ENCODE peak calls at places on chromosomes 13 and 19, in six cellular contexts. H is GM12878, O is H1, Z is K562, X is HCT116, C is HepG2. K is an unnamed sample.

GRCh38 chr13:101398191-101398590 is 18.1 kb downstream of the NALCN start:
- DNase-seq in H (no peak), O (no peak), Z (no peak), X (no peak), C (no peak), K (no peak)

GRCh38 chr19:50790898-50791562 is 815 bp downstream of the ACP4 start:
- DNase-seq in H (no peak), O (no peak), Z (no peak), X (no peak), C (no peak), K (no peak)

GRCh38 chr13:75787249-75787940 is 151.3 kb downstream of the LMO7 start:
- DNase-seq in H (no peak), O (no peak), Z (no peak), X (no peak), C (no peak), K (no peak)

GRCh38 chr19:11268783-11269267 is 6.5 kb upstream of the DOCK6 start:
- DNase-seq in H (no peak), O (no peak), Z (peak; percentile 62), X (no peak), C (peak; percentile 60), K (no peak)

GRCh38 chr19:6020972-6021805 is 43.2 kb upstream of the RANBP3 start:
- DNase-seq in H (no peak), O (no peak), Z (no peak), X (no peak), C (peak; percentile 19), K (peak; percentile 68)

GRCh38 chr13:46905249-46905648 is 8.4 kb upstream of the HTR2A start:
- DNase-seq in H (no peak), O (peak; percentile 2), Z (no peak), X (no peak), C (no peak), K (peak; percentile 9)

GRCh38 chr13:78102121-78102677 is 183.6 kb upstream of the EDNRB start:
- DNase-seq in H (peak; percentile 5), O (no peak), Z (no peak), X (no peak), C (no peak), K (no peak)

GRCh38 chr19:18469245-18470107 is 31.5 kb upstream of the ISYNA1 start:
- DNase-seq in H (no peak), O (peak; percentile 53), Z (peak; percentile 76), X (peak; percentile 32), C (peak; percentile 85), K (peak; percentile 57)

GRCh38 chr13:25180795-25181537 is 8.9 kb upstream of the AMER2 start:
- DNase-seq in H (peak; percentile 84), O (no peak), Z (no peak), X (no peak), C (no peak), K (no peak)

GRCh38 chr19:13692096-13692495 is 72.2 kb upstream of the MRI1 start:
- DNase-seq in H (no peak), O (no peak), Z (no peak), X (no peak), C (no peak), K (no peak)

GRCh38 chr19:51729781-51730180 is 6.0 kb upstream of the HAS1 start:
- DNase-seq in H (no peak), O (no peak), Z (no peak), X (no peak), C (no peak), K (no peak)

GRCh38 chr19:55528030-55528801 is 8.7 kb downstream of the SBK2 start:
- DNase-seq in H (no peak), O (no peak), Z (no peak), X (no peak), C (peak; percentile 30), K (no peak)

GRCh38 chr19:39401549-39402416 is 4.9 kb upstream of the ZFP36 start:
- DNase-seq in H (no peak), O (no peak), Z (no peak), X (peak; percentile 78), C (peak; percentile 96), K (no peak)

GRCh38 chr19:5891938-5892771 is 11.4 kb downstream of the NDUFA11 start:
- DNase-seq in H (no peak), O (no peak), Z (peak; percentile 62), X (no peak), C (no peak), K (no peak)

GRCh38 chr19:16168465-16169081 is 4.8 kb downstream of the CIB3 start:
- DNase-seq in H (no peak), O (no peak), Z (peak; percentile 37), X (no peak), C (no peak), K (peak; percentile 25)

GRCh38 chr19:41701401-41702075 is 6.9 kb upstream of the CEACAM5 start:
- DNase-seq in H (no peak), O (no peak), Z (no peak), X (no peak), C (no peak), K (no peak)

GRCh38 chr13:97259787-97260641 is 37.9 kb downstream of the MBNL2 start:
- DNase-seq in H (no peak), O (no peak), Z (peak; percentile 81), X (no peak), C (peak; percentile 77), K (no peak)

GRCh38 chr19:13478576-13478975 is 27.7 kb downstream of the CACNA1A start:
- DNase-seq in H (no peak), O (no peak), Z (no peak), X (no peak), C (no peak), K (no peak)

GRCh38 chr13:40192516-40193257 is 473.8 kb downstream of the FOXO1 start:
- DNase-seq in H (no peak), O (no peak), Z (no peak), X (no peak), C (no peak), K (no peak)

GRCh38 chr13:94073006-94073744 is 406.3 kb downstream of the DCT start:
- DNase-seq in H (no peak), O (no peak), Z (no peak), X (no peak), C (no peak), K (no peak)

GRCh38 chr19:3268763-3269162 is 44.3 kb downstream of the CELF5 start:
- DNase-seq in H (no peak), O (no peak), Z (no peak), X (no peak), C (no peak), K (no peak)

GRCh38 chr19:3272532-3272931 is 48.1 kb downstream of the CELF5 start:
- DNase-seq in H (no peak), O (no peak), Z (no peak), X (no peak), C (no peak), K (no peak)

GRCh38 chr19:3269972-3270667 is 45.7 kb downstream of the CELF5 start:
- DNase-seq in H (no peak), O (no peak), Z (no peak), X (no peak), C (no peak), K (no peak)

GRCh38 chr19:3272952-3273351 is 48.5 kb downstream of the CELF5 start:
- DNase-seq in H (no peak), O (no peak), Z (no peak), X (no peak), C (no peak), K (no peak)

GRCh38 chr19:3270908-3271307 is 46.4 kb downstream of the CELF5 start:
- DNase-seq in H (no peak), O (no peak), Z (peak; percentile 75), X (peak; percentile 26), C (peak; percentile 43), K (peak; percentile 56)
- TF ChIP-seq JUND in H (no peak), O (no peak), Z (peak; percentile 63), X (no peak), C (no peak), K (no peak)

GRCh38 chr19:28968721-28969120 is 244.2 kb downstream of the UQCRFS1 start:
- DNase-seq in H (no peak), O (no peak), Z (no peak), X (no peak), C (no peak), K (no peak)

GRCh38 chr19:28971513-28971912 is 241.4 kb downstream of the UQCRFS1 start:
- DNase-seq in H (no peak), O (no peak), Z (no peak), X (no peak), C (no peak), K (no peak)

GRCh38 chr19:28971011-28971410 is 241.9 kb downstream of the UQCRFS1 start:
- DNase-seq in H (no peak), O (no peak), Z (no peak), X (no peak), C (no peak), K (no peak)

GRCh38 chr19:28966737-28967401 is 246.1 kb downstream of the UQCRFS1 start:
- DNase-seq in H (no peak), O (no peak), Z (no peak), X (no peak), C (no peak), K (peak; percentile 37)

GRCh38 chr19:28972144-28972543 is 240.8 kb downstream of the UQCRFS1 start:
- DNase-seq in H (no peak), O (no peak), Z (no peak), X (no peak), C (no peak), K (no peak)
- TF ChIP-seq JUND in H (no peak), O (no peak), Z (no peak), X (no peak), C (no peak), K (no peak)

GRCh38 chr19:37329686-37330085 is 41.2 kb upstream of the ZNF527 start:
- DNase-seq in H (no peak), O (no peak), Z (no peak), X (no peak), C (peak; percentile 32), K (peak; percentile 51)
- TF ChIP-seq JUND in H (no peak), O (no peak), Z (no peak), X (no peak), C (no peak), K (no peak)

GRCh38 chr19:46744005-46744691 is 1.7 kb upstream of the FKRP start:
- DNase-seq in H (no peak), O (no peak), Z (no peak), X (no peak), C (no peak), K (no peak)

GRCh38 chr19:46745030-46745429 is 827 bp upstream of the FKRP start:
- DNase-seq in H (no peak), O (no peak), Z (no peak), X (no peak), C (no peak), K (no peak)

GRCh38 chr19:46746281-46746965 is at the start of gene STRN4:
- DNase-seq in H (no peak), O (no peak), Z (peak; percentile 94), X (no peak), C (no peak), K (peak; percentile 56)

GRCh38 chr19:46748325-46749109 is 2.3 kb upstream of the STRN4 start:
- DNase-seq in H (no peak), O (no peak), Z (peak; percentile 72), X (no peak), C (peak; percentile 54), K (peak; percentile 49)

GRCh38 chr19:46745521-46746280 is at the start of gene FKRP:
- DNase-seq in H (no peak), O (no peak), Z (peak; percentile 73), X (no peak), C (no peak), K (no peak)
- TF ChIP-seq JUND in H (no peak), O (no peak), Z (no peak), X (no peak), C (no peak), K (no peak)

K was measured in T47D.